ENCODE peak calls at places on chromosomes 16 and 17, in nine cellular contexts. R, S, M, O, U, W, G, A and F are unnamed samples.

GRCh38 chr16:20941635-20941926 is 41.0 kb downstream of the LYRM1 start:
- DNase-seq in U (no peak), G (no peak), M (no peak), A (no peak), R (no peak), W (no peak), S (no peak), O (no peak), F (no peak)

GRCh38 chr17:12790806-12791148 is 1.5 kb downstream of the ARHGAP44 start:
- DNase-seq in S (no peak), W (no peak), U (no peak), O (no peak), R (no peak), A (no peak), G (peak; percentile 17), M (no peak), F (no peak)

GRCh38 chr16:20897253-20897896 is 2.8 kb downstream of the DCUN1D3 start:
- DNase-seq in S (no peak), G (no peak), U (no peak), W (peak; percentile 60), O (peak; percentile 20), A (no peak), R (peak; percentile 72), M (no peak), F (no peak)

GRCh38 chr16:52528393-52529080 is 18.4 kb downstream of the TOX3 start:
- DNase-seq in S (no peak), A (no peak), U (no peak), W (no peak), O (no peak), M (no peak), R (no peak), G (no peak), F (no peak)

GRCh38 chr16:15946257-15947044 is 3.0 kb upstream of the ABCC1 start:
- DNase-seq in U (no peak), G (no peak), O (peak; percentile 85), M (peak; percentile 93), W (peak; percentile 76), S (no peak), R (peak; percentile 82), A (peak; percentile 66), F (no peak)

GRCh38 chr17:77279448-77280303 is 138.9 kb downstream of the SEC14L1 start:
- DNase-seq in R (peak; percentile 90), W (peak; percentile 95), G (peak; percentile 29), A (no peak), S (peak; percentile 67), M (no peak), U (no peak), O (peak; percentile 73), F (peak; percentile 45)

GRCh38 chr16:55656695-55657092 is 906 bp downstream of the SLC6A2 start:
- DNase-seq in M (no peak), G (no peak), R (no peak), U (no peak), W (no peak), S (no peak), A (no peak), O (no peak), F (no peak)

GRCh38 chr17:39239640-39240314 is 14.0 kb upstream of the STAC2 start:
- DNase-seq in G (peak; percentile 81), R (peak; percentile 29), A (no peak), S (peak; percentile 66), O (peak; percentile 54), U (peak; percentile 48), M (peak; percentile 60), W (no peak), F (peak; percentile 72)

GRCh38 chr17:76085066-76085730 is 6.2 kb downstream of the ZACN start:
- DNase-seq in R (no peak), S (no peak), W (no peak), A (no peak), O (no peak), M (no peak), G (no peak), U (no peak), F (no peak)

GRCh38 chr16:9225527-9226316 is 134.3 kb downstream of the HAPSTR1 start:
- DNase-seq in O (peak; percentile 6), R (peak; percentile 0), M (peak; percentile 43), A (no peak), G (no peak), W (no peak), S (no peak), U (peak; percentile 21), F (peak; percentile 28)

GRCh38 chr16:28985206-28985605 is 354 bp downstream of the LAT start:
- DNase-seq in R (no peak), A (no peak), S (no peak), M (no peak), O (no peak), G (no peak), W (no peak), U (no peak), F (no peak)

GRCh38 chr17:31525801-31526549 is 134.5 kb downstream of the RAB11FIP4 start:
- DNase-seq in M (peak; percentile 66), U (no peak), O (peak; percentile 32), W (no peak), G (no peak), R (no peak), A (no peak), S (no peak), F (no peak)

GRCh38 chr17:58576679-58577367 is 62.4 kb upstream of the MTMR4 start:
- DNase-seq in U (no peak), O (no peak), A (no peak), G (no peak), M (peak; percentile 13), S (no peak), W (no peak), R (peak; percentile 25), F (peak; percentile 29)

GRCh38 chr17:4593021-4593797 is 8.9 kb downstream of the SMTNL2 start:
- DNase-seq in S (no peak), U (no peak), R (no peak), O (no peak), W (no peak), G (no peak), M (no peak), A (no peak), F (no peak)

GRCh38 chr16:88920618-88921602 is 54.5 kb upstream of the PABPN1L start:
- DNase-seq in S (no peak), R (peak; percentile 71), A (peak; percentile 13), G (peak; percentile 70), U (no peak), M (no peak), O (peak; percentile 37), W (peak; percentile 77), F (peak; percentile 37)

GRCh38 chr17:64130559-64131001 is 636 bp upstream of the ERN1 start:
- DNase-seq in M (no peak), U (no peak), S (no peak), G (peak; percentile 51), R (peak; percentile 85), A (no peak), W (peak; percentile 76), O (peak; percentile 49), F (peak; percentile 80)

GRCh38 chr16:71853413-71853812 is 7.6 kb downstream of the ATXN1L start:
- DNase-seq in O (no peak), R (no peak), M (no peak), U (no peak), G (peak; percentile 48), A (no peak), S (no peak), W (no peak), F (peak; percentile 88)

GRCh38 chr16:54651851-54652770 is 278.6 kb upstream of the IRX5 start:
- DNase-seq in R (peak; percentile 7), U (no peak), O (no peak), S (no peak), G (no peak), M (no peak), A (no peak), W (no peak), F (no peak)

GRCh38 chr16:81567987-81568748 is 123.6 kb downstream of the CMIP start:
- DNase-seq in M (peak; percentile 60), G (no peak), A (no peak), W (peak; percentile 81), R (peak; percentile 57), U (no peak), O (peak; percentile 78), S (peak; percentile 87), F (no peak)

DNA sequence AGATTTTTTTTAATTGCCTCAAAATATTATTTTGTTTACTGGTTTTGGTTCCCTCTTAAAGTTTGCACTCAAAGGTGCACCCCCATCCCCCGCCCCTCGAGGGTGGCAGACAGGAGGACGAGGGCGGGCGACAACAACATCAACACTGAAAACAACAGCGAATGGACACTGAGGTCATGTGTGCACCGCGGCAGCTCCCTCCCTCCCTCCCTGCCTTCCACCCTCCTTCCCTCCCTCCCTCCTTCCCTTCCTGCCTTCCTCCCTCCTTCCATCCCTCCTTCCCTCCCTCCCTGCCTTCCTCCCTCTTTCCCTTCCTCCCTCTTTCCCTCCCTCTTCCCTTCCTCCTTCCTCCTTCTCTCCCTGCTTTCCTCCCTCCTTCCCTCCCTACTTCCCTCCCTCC is 1.5 kb upstream of the OSGIN1 start:
- DNase-seq in U (no peak), R (no peak), S (no peak), W (no peak), M (no peak), A (no peak), O (no peak), G (no peak), F (no peak)
- H3K4me3 ChIP-seq in U (no peak overlapping the region), R (no peak overlapping the region), S (no peak overlapping the region), W (no peak overlapping the region), M (no peak overlapping the region), A (no peak overlapping the region), O (no peak overlapping the region), G (no peak overlapping the region), F (no peak overlapping the region)

GRCh38 chr16:7268182-7268581 is 64.5 kb upstream of the RBFOX1 start:
- DNase-seq in U (peak; percentile 23), G (no peak), M (peak; percentile 38), R (no peak), O (peak; percentile 7), W (no peak), S (no peak), A (no peak), F (peak; percentile 5)
- TF ChIP-seq CTCF in U (peak; percentile 78), G (peak; percentile 26), M (no peak), R (peak; percentile 26), O (peak; percentile 50), W (peak; percentile 56), S (no peak), A (no peak), F (peak; percentile 42)

GRCh38 chr16:75710344-75710743 is 9.1 kb upstream of the DUXB start:
- DNase-seq in W (no peak), A (no peak), O (no peak), M (no peak), U (no peak), R (no peak), S (no peak), G (no peak), F (no peak)
- H3K4me3 ChIP-seq in W (no peak overlapping the region), A (no peak overlapping the region), O (no peak overlapping the region), M (no peak overlapping the region), U (no peak overlapping the region), R (no peak overlapping the region), S (no peak overlapping the region), G (no peak overlapping the region), F (no peak overlapping the region)

DNA sequence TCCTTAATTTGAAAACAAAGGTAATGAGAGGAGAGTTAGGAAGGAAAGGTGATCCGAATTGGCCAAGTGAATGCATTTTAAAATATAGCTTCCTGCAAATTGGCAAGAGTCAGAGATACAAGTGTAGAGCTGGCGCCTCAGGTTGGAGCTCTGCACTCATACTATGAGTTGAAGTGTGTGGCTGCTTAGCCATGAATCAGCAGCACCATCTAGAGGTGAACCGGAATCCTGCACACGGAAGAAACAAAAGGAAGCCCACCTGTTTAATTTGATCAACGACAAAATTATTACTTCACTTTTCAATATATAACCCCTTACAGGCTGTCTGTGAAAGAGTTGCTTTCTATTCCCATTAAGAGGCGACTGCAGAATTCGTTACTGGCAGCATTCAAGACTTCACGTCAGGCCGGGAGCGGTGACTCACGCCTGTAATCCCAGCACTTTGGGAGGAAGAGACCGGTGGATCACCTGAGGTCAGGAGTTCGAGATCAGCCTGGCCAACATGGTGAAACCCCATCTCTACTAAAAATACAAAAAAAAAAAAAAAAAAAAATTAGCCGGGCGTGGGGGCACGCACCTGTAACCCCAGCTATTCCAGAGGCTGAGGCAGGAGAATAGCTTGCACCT is 1253.7 kb upstream of the CDH8 start:
- DNase-seq in U (peak; percentile 25), G (peak; percentile 15), O (peak; percentile 31), R (peak; percentile 27), A (no peak), S (no peak), M (peak; percentile 48), W (peak; percentile 24), F (peak; percentile 50)
- TF ChIP-seq CTCF in U (peak; percentile 79), G (peak; percentile 81), O (peak; percentile 62), R (peak; percentile 65), A (peak; percentile 10), S (no peak), M (peak; percentile 40), W (peak; percentile 39), F (peak; percentile 76)